ENCODE peak calls at places on chromosomes 16 and 17, in four cellular contexts. One of them, this sample, is unnamed.

GRCh38 chr17:68710976-68711375 is 109.8 kb upstream of the FAM20A start:
- DNase-seq in AG10803: peak
- DNase-seq in astrocyte of the spinal cord: no peak
- DNase-seq in IMR-90: no peak
- DNase-seq in this sample: no peak

GRCh38 chr16:85989376-85989775 is 90.4 kb downstream of the IRF8 start:
- DNase-seq in AG10803: no peak
- DNase-seq in astrocyte of the spinal cord: no peak
- DNase-seq in IMR-90: no peak
- DNase-seq in this sample: no peak

GRCh38 chr17:42313773-42314566 is 25.7 kb downstream of the STAT5A start:
- DNase-seq in AG10803: no peak
- DNase-seq in astrocyte of the spinal cord: no peak
- DNase-seq in IMR-90: no peak
- DNase-seq in this sample: no peak

GRCh38 chr16:73683804-73684203 is 612.8 kb upstream of the PSMD7 start:
- DNase-seq in AG10803: no peak
- DNase-seq in astrocyte of the spinal cord: no peak
- DNase-seq in IMR-90: no peak
- DNase-seq in this sample: no peak

GRCh38 chr17:38903404-38903803 is 22.0 kb upstream of the LASP1NB start:
- DNase-seq in AG10803: no peak
- DNase-seq in astrocyte of the spinal cord: no peak
- DNase-seq in IMR-90: no peak
- DNase-seq in this sample: no peak

GRCh38 chr17:43169561-43170139 is 1.4 kb upstream of the NBR1 start:
- DNase-seq in AG10803: peak
- DNase-seq in astrocyte of the spinal cord: no peak
- DNase-seq in IMR-90: peak
- DNase-seq in this sample: peak

GRCh38 chr17:15999974-16000827 is 577 bp downstream of the TTC19 start:
- DNase-seq in AG10803: peak
- DNase-seq in astrocyte of the spinal cord: peak
- DNase-seq in IMR-90: peak
- DNase-seq in this sample: no peak

GRCh38 chr16:27431773-27432599 is 30.0 kb downstream of the IL21R start:
- DNase-seq in AG10803: peak
- DNase-seq in astrocyte of the spinal cord: no peak
- DNase-seq in IMR-90: peak
- DNase-seq in this sample: no peak

GRCh38 chr16:24668481-24669001 is 60.9 kb upstream of the TNRC6A start:
- DNase-seq in AG10803: peak
- DNase-seq in astrocyte of the spinal cord: peak
- DNase-seq in IMR-90: peak
- DNase-seq in this sample: no peak

GRCh38 chr17:80825471-80826345 is 165.9 kb upstream of the CHMP6 start:
- DNase-seq in AG10803: no peak
- DNase-seq in astrocyte of the spinal cord: no peak
- DNase-seq in IMR-90: no peak
- DNase-seq in this sample: no peak

GRCh38 chr17:32746280-32746679 is 130.6 kb downstream of the MYO1D start:
- DNase-seq in AG10803: no peak
- DNase-seq in astrocyte of the spinal cord: no peak
- DNase-seq in IMR-90: no peak
- DNase-seq in this sample: no peak

GRCh38 chr16:67598527-67598926 is 36.2 kb downstream of the CTCF start:
- DNase-seq in AG10803: no peak
- DNase-seq in astrocyte of the spinal cord: no peak
- DNase-seq in IMR-90: peak
- DNase-seq in this sample: no peak

GRCh38 chr17:73090396-73091202 is 1.9 kb downstream of the SLC39A11 start:
- DNase-seq in AG10803: no peak
- DNase-seq in astrocyte of the spinal cord: no peak
- DNase-seq in IMR-90: no peak
- DNase-seq in this sample: no peak

GRCh38 chr17:39527220-39527813 is 66.0 kb downstream of the CDK12 start:
- DNase-seq in AG10803: peak
- DNase-seq in astrocyte of the spinal cord: no peak
- DNase-seq in IMR-90: no peak
- DNase-seq in this sample: peak

GRCh38 chr17:45146616-45147101 is 1.6 kb upstream of the HEXIM1 start:
- DNase-seq in AG10803: peak
- DNase-seq in astrocyte of the spinal cord: peak
- DNase-seq in IMR-90: peak
- DNase-seq in this sample: peak

GRCh38 chr17:60387666-60388065 is 4.3 kb downstream of the USP32 start:
- DNase-seq in AG10803: no peak
- DNase-seq in astrocyte of the spinal cord: no peak
- DNase-seq in IMR-90: no peak
- DNase-seq in this sample: no peak

GRCh38 chr17:60386475-60387058 is 5.4 kb downstream of the USP32 start:
- DNase-seq in AG10803: peak
- DNase-seq in astrocyte of the spinal cord: no peak
- DNase-seq in IMR-90: no peak
- DNase-seq in this sample: no peak

GRCh38 chr17:60381958-60382357 is 10.0 kb downstream of the USP32 start:
- DNase-seq in AG10803: no peak
- DNase-seq in astrocyte of the spinal cord: no peak
- DNase-seq in IMR-90: no peak
- DNase-seq in this sample: no peak

GRCh38 chr17:60386137-60386395 is 5.9 kb downstream of the USP32 start:
- DNase-seq in AG10803: peak
- DNase-seq in astrocyte of the spinal cord: no peak
- DNase-seq in IMR-90: no peak
- DNase-seq in this sample: no peak

GRCh38 chr17:60383379-60383778 is 8.6 kb downstream of the USP32 start:
- DNase-seq in AG10803: no peak
- DNase-seq in astrocyte of the spinal cord: no peak
- DNase-seq in IMR-90: no peak
- DNase-seq in this sample: no peak
- TF ChIP-seq CTCF in AG10803: no peak
- TF ChIP-seq CTCF in astrocyte of the spinal cord: no peak
- TF ChIP-seq CTCF in IMR-90: no peak
- TF ChIP-seq CTCF in this sample: no peak

GRCh38 chr16:894136-894535 is 76.6 kb downstream of the LMF1 start:
- DNase-seq in AG10803: no peak
- DNase-seq in astrocyte of the spinal cord: no peak
- DNase-seq in IMR-90: no peak
- DNase-seq in this sample: no peak

GRCh38 chr16:896261-897199 is 74.3 kb downstream of the LMF1 start:
- DNase-seq in AG10803: no peak
- DNase-seq in astrocyte of the spinal cord: no peak
- DNase-seq in IMR-90: no peak
- DNase-seq in this sample: no peak

GRCh38 chr16:893360-893759 is 77.4 kb downstream of the LMF1 start:
- DNase-seq in AG10803: no peak
- DNase-seq in astrocyte of the spinal cord: no peak
- DNase-seq in IMR-90: no peak
- DNase-seq in this sample: no peak

GRCh38 chr16:895371-895770 is 75.4 kb downstream of the LMF1 start:
- DNase-seq in AG10803: no peak
- DNase-seq in astrocyte of the spinal cord: no peak
- DNase-seq in IMR-90: no peak
- DNase-seq in this sample: no peak

DNA sequence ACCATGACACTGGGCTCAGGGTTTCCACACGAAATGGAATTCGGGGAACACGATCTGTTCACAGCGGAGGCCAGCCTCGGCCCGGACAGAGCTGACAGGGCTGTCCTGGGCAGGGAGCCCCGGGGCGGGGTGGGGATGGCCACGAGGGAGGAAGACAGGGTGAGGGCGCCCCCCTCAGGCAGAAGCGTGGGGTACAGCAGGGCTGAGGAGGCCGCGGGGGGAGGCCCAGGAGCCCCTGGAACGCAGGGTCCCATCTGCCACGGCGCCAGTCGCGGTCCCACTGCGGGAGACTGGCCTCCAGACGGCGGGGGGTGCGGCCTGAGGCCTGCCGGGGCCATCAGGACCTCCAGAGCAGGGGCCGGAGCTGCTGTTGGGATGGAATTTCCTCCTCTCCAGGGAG is 75.9 kb downstream of the LMF1 start:
- DNase-seq in AG10803: no peak
- DNase-seq in astrocyte of the spinal cord: no peak
- DNase-seq in IMR-90: no peak
- DNase-seq in this sample: no peak
- TF ChIP-seq CTCF in AG10803: no peak
- TF ChIP-seq CTCF in astrocyte of the spinal cord: no peak
- TF ChIP-seq CTCF in IMR-90: no peak
- TF ChIP-seq CTCF in this sample: peak

DNA sequence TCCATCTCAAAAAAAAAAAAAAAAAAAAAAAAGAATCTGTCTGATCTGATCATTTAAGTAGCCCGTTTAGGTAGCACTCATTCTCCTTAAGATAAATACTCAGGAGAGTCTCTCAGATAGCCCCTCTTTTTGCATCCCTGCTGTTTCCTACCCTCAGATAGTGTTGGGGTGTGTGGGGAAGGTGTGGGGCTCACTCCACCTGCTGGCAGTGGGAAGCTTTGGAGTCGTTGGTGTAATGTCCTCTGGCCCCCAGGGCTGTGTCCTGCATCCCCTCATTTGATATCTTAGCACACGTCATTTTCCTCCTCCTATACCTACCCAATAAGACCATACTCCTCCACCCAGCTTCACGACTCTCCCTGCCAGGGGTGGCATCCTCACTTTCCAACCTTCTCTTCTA is 20.5 kb upstream of the MYH10 start:
- DNase-seq in AG10803: no peak
- DNase-seq in astrocyte of the spinal cord: no peak
- DNase-seq in IMR-90: no peak
- DNase-seq in this sample: no peak
- TF ChIP-seq CTCF in AG10803: no peak
- TF ChIP-seq CTCF in astrocyte of the spinal cord: no peak
- TF ChIP-seq CTCF in IMR-90: no peak
- TF ChIP-seq CTCF in this sample: no peak

GRCh38 chr16:13630292-13630850 is 289.6 kb upstream of the ERCC4 start:
- DNase-seq in AG10803: no peak
- DNase-seq in astrocyte of the spinal cord: no peak
- DNase-seq in IMR-90: no peak
- DNase-seq in this sample: no peak
- TF ChIP-seq CTCF in AG10803: no peak
- TF ChIP-seq CTCF in astrocyte of the spinal cord: no peak
- TF ChIP-seq CTCF in IMR-90: no peak
- TF ChIP-seq CTCF in this sample: no peak

GRCh38 chr16:77551352-77551751 is 116.5 kb upstream of the ADAMTS18 start:
- DNase-seq in AG10803: peak
- DNase-seq in astrocyte of the spinal cord: no peak
- DNase-seq in IMR-90: no peak
- DNase-seq in this sample: no peak
- TF ChIP-seq CTCF in AG10803: no peak
- TF ChIP-seq CTCF in astrocyte of the spinal cord: no peak
- TF ChIP-seq CTCF in IMR-90: no peak
- TF ChIP-seq CTCF in this sample: no peak

DNA sequence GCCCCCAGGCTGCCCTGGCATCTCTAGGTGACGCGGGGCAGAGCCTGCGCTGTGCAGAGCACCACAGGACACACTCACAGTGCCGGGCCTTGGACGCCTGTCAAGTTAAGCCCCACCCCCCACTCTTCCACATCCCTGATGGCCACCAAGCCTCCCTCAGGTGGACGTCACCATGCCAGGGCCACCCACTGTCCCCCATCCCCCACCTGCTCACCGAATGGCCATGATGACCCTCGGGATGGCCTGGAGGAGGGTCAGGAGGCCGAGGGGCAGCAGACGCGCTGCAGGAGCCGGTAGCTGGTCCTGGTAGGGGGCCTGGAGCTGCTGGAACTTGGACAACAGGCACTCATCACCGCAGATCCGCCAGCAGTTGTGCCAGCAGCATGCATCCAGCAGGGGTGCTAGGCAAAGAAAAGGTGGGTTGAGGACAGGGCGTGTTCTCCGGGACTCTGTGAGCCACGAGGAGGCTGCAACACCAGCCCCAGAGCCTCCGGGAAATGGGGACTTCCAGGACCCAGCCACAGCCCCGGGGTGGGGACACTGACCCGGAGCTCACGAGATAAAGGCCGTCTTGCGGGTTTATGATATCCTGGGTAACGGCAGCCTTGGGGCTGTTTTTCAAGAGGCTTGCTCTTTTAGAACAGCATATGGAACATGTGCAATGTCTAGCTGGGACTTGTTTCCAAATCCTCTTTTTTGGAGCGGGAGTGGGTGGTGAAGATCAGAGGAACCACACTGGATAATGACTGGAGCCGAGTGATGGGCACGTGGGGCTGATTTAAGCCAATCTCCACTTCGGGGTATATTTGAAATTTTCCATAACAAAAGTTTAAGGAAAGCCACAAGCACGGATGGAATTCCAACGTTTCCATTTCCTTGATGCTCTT is 11.4 kb downstream of the C16orf95 start:
- DNase-seq in AG10803: peak
- DNase-seq in astrocyte of the spinal cord: no peak
- DNase-seq in IMR-90: no peak
- DNase-seq in this sample: peak
- TF ChIP-seq CTCF in AG10803: peak
- TF ChIP-seq CTCF in astrocyte of the spinal cord: peak
- TF ChIP-seq CTCF in IMR-90: no peak
- TF ChIP-seq CTCF in this sample: no peak

DNA sequence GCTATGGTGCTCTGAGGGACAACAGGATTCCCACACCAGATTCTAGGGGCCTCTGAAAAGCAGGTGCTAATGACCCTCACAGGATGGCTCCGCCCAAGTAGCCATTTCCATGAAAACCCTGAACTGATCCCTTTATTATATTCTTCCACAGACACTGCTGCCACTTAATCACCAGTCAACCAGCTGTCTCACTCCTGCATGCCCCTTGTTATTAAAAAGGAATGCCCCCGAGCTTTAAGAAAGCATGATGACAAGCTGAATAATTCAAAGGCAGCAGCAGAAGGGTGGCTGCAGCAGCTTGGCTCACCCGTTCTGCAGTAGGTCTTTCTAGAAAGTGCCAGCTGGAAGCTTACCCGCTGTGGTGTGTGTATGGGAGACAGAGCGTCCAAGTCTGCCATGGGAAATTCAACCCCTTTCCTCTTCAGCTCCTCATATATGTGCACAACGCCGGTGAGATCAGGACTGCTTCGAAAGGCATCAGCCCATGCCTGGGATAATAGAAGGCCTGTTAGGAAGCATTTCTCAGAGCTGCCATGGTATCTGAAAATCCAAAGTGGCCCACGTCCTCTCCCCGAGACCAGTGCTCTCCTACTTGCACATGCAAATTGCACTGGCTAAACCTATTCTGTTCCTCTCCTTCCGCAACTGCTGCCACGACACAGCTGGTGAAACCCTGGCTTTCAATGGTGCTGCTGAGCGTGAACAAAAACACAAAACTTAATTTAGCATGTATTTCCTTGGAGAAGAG is 47.7 kb upstream of the SREBF1 start:
- DNase-seq in AG10803: no peak
- DNase-seq in astrocyte of the spinal cord: no peak
- DNase-seq in IMR-90: no peak
- DNase-seq in this sample: no peak
- TF ChIP-seq CTCF in AG10803: no peak
- TF ChIP-seq CTCF in astrocyte of the spinal cord: no peak
- TF ChIP-seq CTCF in IMR-90: no peak
- TF ChIP-seq CTCF in this sample: no peak

GRCh38 chr16:89602952-89603590 is 10.4 kb upstream of the DPEP1 start:
- DNase-seq in AG10803: no peak
- DNase-seq in astrocyte of the spinal cord: no peak
- DNase-seq in IMR-90: no peak
- DNase-seq in this sample: no peak
- TF ChIP-seq CTCF in AG10803: no peak
- TF ChIP-seq CTCF in astrocyte of the spinal cord: no peak
- TF ChIP-seq CTCF in IMR-90: no peak
- TF ChIP-seq CTCF in this sample: no peak

GRCh38 chr16:75580-76501 is 2.2 kb upstream of the MPG start:
- DNase-seq in AG10803: peak
- DNase-seq in astrocyte of the spinal cord: peak
- DNase-seq in IMR-90: peak
- DNase-seq in this sample: no peak
- TF ChIP-seq CTCF in AG10803: peak
- TF ChIP-seq CTCF in astrocyte of the spinal cord: peak
- TF ChIP-seq CTCF in IMR-90: peak
- TF ChIP-seq CTCF in this sample: no peak